ENCODE peak calls at places on chromosome 5, in nine cellular contexts. One of them, this sample, is unnamed.

GRCh38 chr5:78808818-78809217 is 160.2 kb upstream of the LHFPL2 start:
- DNase-seq in fibroblast of mammary gland: no peak
- DNase-seq in mucosa of gallbladder: no peak
- DNase-seq in A673: no peak
- DNase-seq in effector memory CD8-positive, alpha-beta T cell: no peak
- DNase-seq in ELR: no peak
- DNase-seq in activated CD8-positive, alpha-beta memory T cell treated with anti-CD3 and anti-CD28 coated beads, Interleukin-2, amount 50 U/mL, for 4 hours: no peak
- DNase-seq in lower leg skin: no peak
- DNase-seq in H7: no peak
- DNase-seq in this sample: no peak

GRCh38 chr5:61301345-61301744 is 30.7 kb upstream of the ZSWIM6 start:
- DNase-seq in fibroblast of mammary gland: peak
- DNase-seq in mucosa of gallbladder: no peak
- DNase-seq in A673: no peak
- DNase-seq in effector memory CD8-positive, alpha-beta T cell: no peak
- DNase-seq in ELR: peak
- DNase-seq in activated CD8-positive, alpha-beta memory T cell treated with anti-CD3 and anti-CD28 coated beads, Interleukin-2, amount 50 U/mL, for 4 hours: no peak
- DNase-seq in lower leg skin: no peak
- DNase-seq in H7: no peak
- DNase-seq in this sample: no peak

GRCh38 chr5:168883253-168883880 is 304.2 kb upstream of the PANK3 start:
- DNase-seq in fibroblast of mammary gland: no peak
- DNase-seq in mucosa of gallbladder: no peak
- DNase-seq in A673: no peak
- DNase-seq in effector memory CD8-positive, alpha-beta T cell: no peak
- DNase-seq in ELR: no peak
- DNase-seq in activated CD8-positive, alpha-beta memory T cell treated with anti-CD3 and anti-CD28 coated beads, Interleukin-2, amount 50 U/mL, for 4 hours: no peak
- DNase-seq in lower leg skin: peak
- DNase-seq in H7: peak
- DNase-seq in this sample: no peak

GRCh38 chr5:1488882-1489680 is 34.7 kb downstream of the LPCAT1 start:
- DNase-seq in fibroblast of mammary gland: peak
- DNase-seq in mucosa of gallbladder: no peak
- DNase-seq in A673: no peak
- DNase-seq in effector memory CD8-positive, alpha-beta T cell: no peak
- DNase-seq in ELR: peak
- DNase-seq in activated CD8-positive, alpha-beta memory T cell treated with anti-CD3 and anti-CD28 coated beads, Interleukin-2, amount 50 U/mL, for 4 hours: peak
- DNase-seq in lower leg skin: no peak
- DNase-seq in H7: no peak
- DNase-seq in this sample: peak

GRCh38 chr5:96816430-96816939 is 8.7 kb upstream of the ERAP1 start:
- DNase-seq in fibroblast of mammary gland: no peak
- DNase-seq in mucosa of gallbladder: no peak
- DNase-seq in A673: peak
- DNase-seq in effector memory CD8-positive, alpha-beta T cell: peak
- DNase-seq in ELR: no peak
- DNase-seq in activated CD8-positive, alpha-beta memory T cell treated with anti-CD3 and anti-CD28 coated beads, Interleukin-2, amount 50 U/mL, for 4 hours: peak
- DNase-seq in lower leg skin: no peak
- DNase-seq in H7: no peak
- DNase-seq in this sample: no peak

GRCh38 chr5:135398855-135399837 is at the start of gene MACROH2A1:
- DNase-seq in fibroblast of mammary gland: peak
- DNase-seq in mucosa of gallbladder: peak
- DNase-seq in A673: peak
- DNase-seq in effector memory CD8-positive, alpha-beta T cell: peak
- DNase-seq in ELR: peak
- DNase-seq in activated CD8-positive, alpha-beta memory T cell treated with anti-CD3 and anti-CD28 coated beads, Interleukin-2, amount 50 U/mL, for 4 hours: peak
- DNase-seq in lower leg skin: peak
- DNase-seq in H7: peak
- DNase-seq in this sample: no peak

GRCh38 chr5:8491254-8491653 is 622.3 kb downstream of the MTRR start:
- DNase-seq in fibroblast of mammary gland: no peak
- DNase-seq in mucosa of gallbladder: no peak
- DNase-seq in A673: no peak
- DNase-seq in effector memory CD8-positive, alpha-beta T cell: no peak
- DNase-seq in ELR: no peak
- DNase-seq in activated CD8-positive, alpha-beta memory T cell treated with anti-CD3 and anti-CD28 coated beads, Interleukin-2, amount 50 U/mL, for 4 hours: no peak
- DNase-seq in lower leg skin: no peak
- DNase-seq in H7: no peak
- DNase-seq in this sample: no peak

GRCh38 chr5:12322042-12322441 is 417.8 kb upstream of the CTNND2 start:
- DNase-seq in fibroblast of mammary gland: no peak
- DNase-seq in mucosa of gallbladder: no peak
- DNase-seq in A673: no peak
- DNase-seq in effector memory CD8-positive, alpha-beta T cell: no peak
- DNase-seq in ELR: no peak
- DNase-seq in activated CD8-positive, alpha-beta memory T cell treated with anti-CD3 and anti-CD28 coated beads, Interleukin-2, amount 50 U/mL, for 4 hours: no peak
- DNase-seq in lower leg skin: no peak
- DNase-seq in H7: no peak
- DNase-seq in this sample: no peak

GRCh38 chr5:150774145-150774544 is 4.4 kb upstream of the SMIM3 start:
- DNase-seq in fibroblast of mammary gland: peak
- DNase-seq in mucosa of gallbladder: no peak
- DNase-seq in A673: no peak
- DNase-seq in effector memory CD8-positive, alpha-beta T cell: no peak
- DNase-seq in ELR: peak
- DNase-seq in activated CD8-positive, alpha-beta memory T cell treated with anti-CD3 and anti-CD28 coated beads, Interleukin-2, amount 50 U/mL, for 4 hours: no peak
- DNase-seq in lower leg skin: no peak
- DNase-seq in H7: no peak
- DNase-seq in this sample: no peak

GRCh38 chr5:174271316-174271715 is 225.8 kb downstream of the NSG2 start:
- DNase-seq in fibroblast of mammary gland: no peak
- DNase-seq in mucosa of gallbladder: no peak
- DNase-seq in A673: no peak
- DNase-seq in effector memory CD8-positive, alpha-beta T cell: no peak
- DNase-seq in ELR: no peak
- DNase-seq in activated CD8-positive, alpha-beta memory T cell treated with anti-CD3 and anti-CD28 coated beads, Interleukin-2, amount 50 U/mL, for 4 hours: no peak
- DNase-seq in lower leg skin: no peak
- DNase-seq in H7: no peak
- DNase-seq in this sample: no peak

GRCh38 chr5:112417931-112418358 is 1.1 kb downstream of the EPB41L4A start:
- DNase-seq in fibroblast of mammary gland: peak
- DNase-seq in mucosa of gallbladder: peak
- DNase-seq in A673: no peak
- DNase-seq in effector memory CD8-positive, alpha-beta T cell: peak
- DNase-seq in ELR: no peak
- DNase-seq in activated CD8-positive, alpha-beta memory T cell treated with anti-CD3 and anti-CD28 coated beads, Interleukin-2, amount 50 U/mL, for 4 hours: no peak
- DNase-seq in lower leg skin: peak
- DNase-seq in H7: peak
- DNase-seq in this sample: no peak

GRCh38 chr5:122121782-122122465 is 7.4 kb upstream of the ZNF474 start:
- DNase-seq in fibroblast of mammary gland: peak
- DNase-seq in mucosa of gallbladder: no peak
- DNase-seq in A673: no peak
- DNase-seq in effector memory CD8-positive, alpha-beta T cell: no peak
- DNase-seq in ELR: peak
- DNase-seq in activated CD8-positive, alpha-beta memory T cell treated with anti-CD3 and anti-CD28 coated beads, Interleukin-2, amount 50 U/mL, for 4 hours: no peak
- DNase-seq in lower leg skin: no peak
- DNase-seq in H7: no peak
- DNase-seq in this sample: no peak

GRCh38 chr5:717143-717542 is 24.0 kb upstream of the TPPP start:
- DNase-seq in fibroblast of mammary gland: no peak
- DNase-seq in mucosa of gallbladder: no peak
- DNase-seq in A673: no peak
- DNase-seq in effector memory CD8-positive, alpha-beta T cell: no peak
- DNase-seq in ELR: no peak
- DNase-seq in activated CD8-positive, alpha-beta memory T cell treated with anti-CD3 and anti-CD28 coated beads, Interleukin-2, amount 50 U/mL, for 4 hours: no peak
- DNase-seq in lower leg skin: no peak
- DNase-seq in H7: no peak
- DNase-seq in this sample: no peak

GRCh38 chr5:133842846-133843725 is 125.3 kb downstream of the C5orf15 start:
- DNase-seq in fibroblast of mammary gland: no peak
- DNase-seq in mucosa of gallbladder: peak
- DNase-seq in A673: no peak
- DNase-seq in effector memory CD8-positive, alpha-beta T cell: no peak
- DNase-seq in ELR: no peak
- DNase-seq in activated CD8-positive, alpha-beta memory T cell treated with anti-CD3 and anti-CD28 coated beads, Interleukin-2, amount 50 U/mL, for 4 hours: no peak
- DNase-seq in lower leg skin: peak
- DNase-seq in H7: no peak
- DNase-seq in this sample: no peak

GRCh38 chr5:71887680-71888079 is 168.6 kb downstream of the CARTPT start:
- DNase-seq in fibroblast of mammary gland: peak
- DNase-seq in mucosa of gallbladder: no peak
- DNase-seq in A673: peak
- DNase-seq in effector memory CD8-positive, alpha-beta T cell: no peak
- DNase-seq in ELR: peak
- DNase-seq in activated CD8-positive, alpha-beta memory T cell treated with anti-CD3 and anti-CD28 coated beads, Interleukin-2, amount 50 U/mL, for 4 hours: no peak
- DNase-seq in lower leg skin: no peak
- DNase-seq in H7: peak
- DNase-seq in this sample: no peak

GRCh38 chr5:171418982-171419662 is at the start of gene FGF18:
- DNase-seq in fibroblast of mammary gland: peak
- DNase-seq in mucosa of gallbladder: no peak
- DNase-seq in A673: peak
- DNase-seq in effector memory CD8-positive, alpha-beta T cell: peak
- DNase-seq in ELR: peak
- DNase-seq in activated CD8-positive, alpha-beta memory T cell treated with anti-CD3 and anti-CD28 coated beads, Interleukin-2, amount 50 U/mL, for 4 hours: no peak
- DNase-seq in lower leg skin: peak
- DNase-seq in H7: peak
- DNase-seq in this sample: no peak

GRCh38 chr5:122999947-123000563 is 36.5 kb downstream of the PPIC start:
- DNase-seq in fibroblast of mammary gland: peak
- DNase-seq in mucosa of gallbladder: peak
- DNase-seq in A673: no peak
- DNase-seq in effector memory CD8-positive, alpha-beta T cell: no peak
- DNase-seq in ELR: peak
- DNase-seq in activated CD8-positive, alpha-beta memory T cell treated with anti-CD3 and anti-CD28 coated beads, Interleukin-2, amount 50 U/mL, for 4 hours: no peak
- DNase-seq in lower leg skin: no peak
- DNase-seq in H7: peak
- DNase-seq in this sample: peak

GRCh38 chr5:122400961-122401360 is 88.9 kb downstream of the SNCAIP start:
- DNase-seq in fibroblast of mammary gland: no peak
- DNase-seq in mucosa of gallbladder: no peak
- DNase-seq in A673: no peak
- DNase-seq in effector memory CD8-positive, alpha-beta T cell: no peak
- DNase-seq in ELR: no peak
- DNase-seq in activated CD8-positive, alpha-beta memory T cell treated with anti-CD3 and anti-CD28 coated beads, Interleukin-2, amount 50 U/mL, for 4 hours: no peak
- DNase-seq in lower leg skin: no peak
- DNase-seq in H7: no peak
- DNase-seq in this sample: no peak

GRCh38 chr5:6700686-6701355 is 12.4 kb upstream of the TENT4A start:
- DNase-seq in fibroblast of mammary gland: no peak
- DNase-seq in mucosa of gallbladder: no peak
- DNase-seq in A673: no peak
- DNase-seq in effector memory CD8-positive, alpha-beta T cell: no peak
- DNase-seq in ELR: no peak
- DNase-seq in activated CD8-positive, alpha-beta memory T cell treated with anti-CD3 and anti-CD28 coated beads, Interleukin-2, amount 50 U/mL, for 4 hours: no peak
- DNase-seq in lower leg skin: peak
- DNase-seq in H7: no peak
- DNase-seq in this sample: no peak

GRCh38 chr5:169814522-169814921 is 165.8 kb downstream of the INSYN2B start:
- DNase-seq in fibroblast of mammary gland: peak
- DNase-seq in mucosa of gallbladder: no peak
- DNase-seq in A673: no peak
- DNase-seq in effector memory CD8-positive, alpha-beta T cell: no peak
- DNase-seq in ELR: no peak
- DNase-seq in activated CD8-positive, alpha-beta memory T cell treated with anti-CD3 and anti-CD28 coated beads, Interleukin-2, amount 50 U/mL, for 4 hours: no peak
- DNase-seq in lower leg skin: no peak
- DNase-seq in H7: no peak
- DNase-seq in this sample: no peak

GRCh38 chr5:1523793-1524480 is at the start of gene LPCAT1:
- DNase-seq in fibroblast of mammary gland: peak
- DNase-seq in mucosa of gallbladder: peak
- DNase-seq in A673: peak
- DNase-seq in effector memory CD8-positive, alpha-beta T cell: peak
- DNase-seq in ELR: peak
- DNase-seq in activated CD8-positive, alpha-beta memory T cell treated with anti-CD3 and anti-CD28 coated beads, Interleukin-2, amount 50 U/mL, for 4 hours: peak
- DNase-seq in lower leg skin: peak
- DNase-seq in H7: peak
- DNase-seq in this sample: no peak

GRCh38 chr5:10507575-10508024 is 56.3 kb upstream of the ANKRD33B start:
- DNase-seq in fibroblast of mammary gland: peak
- DNase-seq in mucosa of gallbladder: no peak
- DNase-seq in A673: no peak
- DNase-seq in effector memory CD8-positive, alpha-beta T cell: no peak
- DNase-seq in ELR: peak
- DNase-seq in activated CD8-positive, alpha-beta memory T cell treated with anti-CD3 and anti-CD28 coated beads, Interleukin-2, amount 50 U/mL, for 4 hours: no peak
- DNase-seq in lower leg skin: no peak
- DNase-seq in H7: no peak
- DNase-seq in this sample: no peak

GRCh38 chr5:157106668-157107461 is 2.0 kb downstream of the HAVCR2 start:
- DNase-seq in fibroblast of mammary gland: peak
- DNase-seq in mucosa of gallbladder: no peak
- DNase-seq in A673: no peak
- DNase-seq in effector memory CD8-positive, alpha-beta T cell: no peak
- DNase-seq in ELR: no peak
- DNase-seq in activated CD8-positive, alpha-beta memory T cell treated with anti-CD3 and anti-CD28 coated beads, Interleukin-2, amount 50 U/mL, for 4 hours: no peak
- DNase-seq in lower leg skin: peak
- DNase-seq in H7: no peak
- DNase-seq in this sample: no peak

GRCh38 chr5:178230879-178231735 is 1.5 kb downstream of the PHYKPL start:
- DNase-seq in fibroblast of mammary gland: peak
- DNase-seq in mucosa of gallbladder: no peak
- DNase-seq in A673: no peak
- DNase-seq in effector memory CD8-positive, alpha-beta T cell: no peak
- DNase-seq in ELR: no peak
- DNase-seq in activated CD8-positive, alpha-beta memory T cell treated with anti-CD3 and anti-CD28 coated beads, Interleukin-2, amount 50 U/mL, for 4 hours: no peak
- DNase-seq in lower leg skin: no peak
- DNase-seq in H7: no peak
- DNase-seq in this sample: no peak

GRCh38 chr5:170405822-170406221 is 16.7 kb upstream of the KCNMB1 start:
- DNase-seq in fibroblast of mammary gland: no peak
- DNase-seq in mucosa of gallbladder: no peak
- DNase-seq in A673: no peak
- DNase-seq in effector memory CD8-positive, alpha-beta T cell: no peak
- DNase-seq in ELR: no peak
- DNase-seq in activated CD8-positive, alpha-beta memory T cell treated with anti-CD3 and anti-CD28 coated beads, Interleukin-2, amount 50 U/mL, for 4 hours: no peak
- DNase-seq in lower leg skin: no peak
- DNase-seq in H7: no peak
- DNase-seq in this sample: no peak

GRCh38 chr5:112779531-112779930 is 41.8 kb downstream of the APC start:
- DNase-seq in fibroblast of mammary gland: peak
- DNase-seq in mucosa of gallbladder: no peak
- DNase-seq in A673: no peak
- DNase-seq in effector memory CD8-positive, alpha-beta T cell: no peak
- DNase-seq in ELR: peak
- DNase-seq in activated CD8-positive, alpha-beta memory T cell treated with anti-CD3 and anti-CD28 coated beads, Interleukin-2, amount 50 U/mL, for 4 hours: no peak
- DNase-seq in lower leg skin: no peak
- DNase-seq in H7: no peak
- DNase-seq in this sample: no peak

GRCh38 chr5:103259705-103260355 is 1.3 kb downstream of the MACIR start:
- DNase-seq in fibroblast of mammary gland: peak
- DNase-seq in mucosa of gallbladder: peak
- DNase-seq in A673: peak
- DNase-seq in effector memory CD8-positive, alpha-beta T cell: peak
- DNase-seq in ELR: peak
- DNase-seq in activated CD8-positive, alpha-beta memory T cell treated with anti-CD3 and anti-CD28 coated beads, Interleukin-2, amount 50 U/mL, for 4 hours: no peak
- DNase-seq in lower leg skin: no peak
- DNase-seq in H7: no peak
- DNase-seq in this sample: no peak

GRCh38 chr5:167816354-167816753 is 475.1 kb upstream of the WWC1 start:
- DNase-seq in fibroblast of mammary gland: no peak
- DNase-seq in mucosa of gallbladder: no peak
- DNase-seq in A673: peak
- DNase-seq in effector memory CD8-positive, alpha-beta T cell: no peak
- DNase-seq in ELR: peak
- DNase-seq in activated CD8-positive, alpha-beta memory T cell treated with anti-CD3 and anti-CD28 coated beads, Interleukin-2, amount 50 U/mL, for 4 hours: no peak
- DNase-seq in lower leg skin: no peak
- DNase-seq in H7: no peak
- DNase-seq in this sample: no peak

GRCh38 chr5:153629027-153629426 is 138.6 kb downstream of the GRIA1 start:
- DNase-seq in fibroblast of mammary gland: peak
- DNase-seq in mucosa of gallbladder: no peak
- DNase-seq in A673: peak
- DNase-seq in effector memory CD8-positive, alpha-beta T cell: no peak
- DNase-seq in ELR: peak
- DNase-seq in activated CD8-positive, alpha-beta memory T cell treated with anti-CD3 and anti-CD28 coated beads, Interleukin-2, amount 50 U/mL, for 4 hours: no peak
- DNase-seq in lower leg skin: no peak
- DNase-seq in H7: peak
- DNase-seq in this sample: peak

GRCh38 chr5:79982136-79982535 is 8.9 kb downstream of the MTX3 start:
- DNase-seq in fibroblast of mammary gland: no peak
- DNase-seq in mucosa of gallbladder: no peak
- DNase-seq in A673: no peak
- DNase-seq in effector memory CD8-positive, alpha-beta T cell: no peak
- DNase-seq in ELR: no peak
- DNase-seq in activated CD8-positive, alpha-beta memory T cell treated with anti-CD3 and anti-CD28 coated beads, Interleukin-2, amount 50 U/mL, for 4 hours: no peak
- DNase-seq in lower leg skin: no peak
- DNase-seq in H7: no peak
- DNase-seq in this sample: no peak

GRCh38 chr5:102763734-102764133 is 8.6 kb downstream of the PAM start:
- DNase-seq in fibroblast of mammary gland: no peak
- DNase-seq in mucosa of gallbladder: no peak
- DNase-seq in A673: no peak
- DNase-seq in effector memory CD8-positive, alpha-beta T cell: no peak
- DNase-seq in ELR: no peak
- DNase-seq in activated CD8-positive, alpha-beta memory T cell treated with anti-CD3 and anti-CD28 coated beads, Interleukin-2, amount 50 U/mL, for 4 hours: no peak
- DNase-seq in lower leg skin: no peak
- DNase-seq in H7: no peak
- DNase-seq in this sample: no peak